ENCODE peak calls at places on chromosomes 3 and 15, in six cellular contexts. Z is OCI-LY7, I is mammary epithelial cell, A is fibroblast of lung, W is MM.1S, C is osteoblast. R is an unnamed sample. For H3K9me3, the result is how much of the 10 kb centered on the place peaks cover.

GRCh38 chr3:127486337-127486944 is 104.1 kb downstream of the TPRA1 start:
- DNase-seq in Z (no peak), I (no peak), A (no peak), W (no peak), C (no peak), R (no peak)

GRCh38 chr15:49238342-49238741 is 68.3 kb downstream of the GALK2 start:
- DNase-seq in Z (no peak), I (no peak), A (peak), W (no peak), C (no peak), R (no peak)

GRCh38 chr3:35404571-35404970 is 234.8 kb upstream of the ARPP21 start:
- DNase-seq in Z (no peak), I (no peak), A (no peak), W (no peak), C (no peak), R (no peak)

GRCh38 chr3:134449277-134449676 is 36.5 kb downstream of the ANAPC13 start:
- DNase-seq in Z (peak), I (peak), A (peak), W (no peak), C (peak), R (no peak)

GRCh38 chr15:74631935-74632560 is 16.4 kb downstream of the CLK3 start:
- DNase-seq in Z (peak), I (peak), A (peak), W (peak), C (peak), R (no peak)

GRCh38 chr15:85831415-85832113 is 36.8 kb upstream of the KLHL25 start:
- DNase-seq in Z (peak), I (peak), A (peak), W (no peak), C (peak), R (peak)

GRCh38 chr3:15728766-15729165 is 69.0 kb downstream of the ANKRD28 start:
- DNase-seq in Z (no peak), I (no peak), A (no peak), W (no peak), C (no peak), R (no peak)

GRCh38 chr15:47437492-47437891 is 279.8 kb upstream of the SEMA6D start:
- DNase-seq in Z (no peak), I (peak), A (no peak), W (no peak), C (no peak), R (no peak)

GRCh38 chr15:58704155-58704825 is 45.2 kb downstream of the ADAM10 start:
- DNase-seq in Z (no peak), I (no peak), A (peak), W (no peak), C (no peak), R (no peak)

GRCh38 chr3:149965278-149965677 is 5.4 kb downstream of the PFN2 start:
- DNase-seq in Z (peak), I (no peak), A (peak), W (no peak), C (no peak), R (no peak)

GRCh38 chr3:128448491-128448890 is 18.2 kb downstream of the DNAJB8 start:
- DNase-seq in Z (peak), I (no peak), A (no peak), W (no peak), C (no peak), R (no peak)

GRCh38 chr3:106746286-106746685 is 631.0 kb upstream of the CCDC54 start:
- DNase-seq in Z (no peak), I (no peak), A (no peak), W (no peak), C (no peak), R (no peak)

GRCh38 chr3:160133757-160134156 is 91.5 kb upstream of the C3orf80 start:
- DNase-seq in Z (no peak), I (peak), A (no peak), W (no peak), C (peak), R (peak)

GRCh38 chr3:193520738-193521137 is 34.0 kb downstream of the ATP13A4 start:
- DNase-seq in Z (no peak), I (no peak), A (no peak), W (no peak), C (peak), R (no peak)

GRCh38 chr3:101629219-101629618 is 47.7 kb downstream of the ZBTB11 start:
- DNase-seq in Z (no peak), I (no peak), A (no peak), W (no peak), C (no peak), R (no peak)

GRCh38 chr3:101634591-101635196 is 42.2 kb downstream of the ZBTB11 start:
- DNase-seq in Z (no peak), I (no peak), A (no peak), W (no peak), C (no peak), R (no peak)

GRCh38 chr3:101633186-101633585 is 43.7 kb downstream of the ZBTB11 start:
- DNase-seq in Z (no peak), I (no peak), A (no peak), W (no peak), C (no peak), R (no peak)

GRCh38 chr3:101632586-101632985 is 44.3 kb downstream of the ZBTB11 start:
- DNase-seq in Z (no peak), I (no peak), A (no peak), W (no peak), C (no peak), R (no peak)

DNA sequence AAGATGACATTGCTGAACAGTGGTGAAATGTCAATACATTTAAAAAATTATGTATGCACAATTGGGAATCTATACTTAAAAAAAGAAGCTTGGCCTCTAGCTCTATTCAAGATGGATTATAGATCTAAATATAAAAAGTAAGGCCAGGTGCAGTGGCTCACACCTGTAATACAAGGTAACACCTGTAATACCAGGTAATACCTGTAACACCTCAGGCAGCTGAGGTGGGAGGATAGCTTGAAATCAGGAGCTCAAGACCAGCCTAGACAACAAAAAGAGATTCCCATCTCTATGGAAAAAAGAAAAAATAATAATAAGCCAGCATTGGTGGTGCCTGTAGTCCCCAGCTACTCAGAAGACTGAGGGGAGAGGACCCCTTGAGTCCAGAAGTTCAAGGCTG is 45.5 kb downstream of the ZBTB11 start:
- DNase-seq in Z (no peak), I (no peak), A (no peak), W (no peak), C (no peak), R (no peak)
- H3K9me3 ChIP-seq in Z (under half), I (under half), A (under half), W (under half), C (under half), R (under half)

GRCh38 chr15:78907577-78907976 is 34.9 kb downstream of the MORF4L1 start:
- DNase-seq in Z (peak), I (no peak), A (no peak), W (no peak), C (no peak), R (no peak)
- TF ChIP-seq CTCF in Z (peak), I (peak), A (peak), W (no peak), C (no peak), R (peak)

GRCh38 chr3:184899953-184900595 is 88.1 kb downstream of the VPS8 start:
- DNase-seq in Z (no peak), I (no peak), A (no peak), W (no peak), C (no peak), R (no peak)
- H3K4me2 ChIP-seq in Z (no peak), I (no peak), A (no peak), W (no peak), C (no peak), R (no peak)

GRCh38 chr15:20351448-20351961 is 190.1 kb downstream of the GOLGA6L6 start:
- DNase-seq in Z (no peak), I (no peak), A (no peak), W (peak), C (peak), R (no peak)

GRCh38 chr15:20348900-20349773 is 192.5 kb downstream of the GOLGA6L6 start:
- DNase-seq in Z (no peak), I (no peak), A (no peak), W (peak), C (peak), R (no peak)

GRCh38 chr15:20348291-20348899 is 193.2 kb downstream of the GOLGA6L6 start:
- DNase-seq in Z (no peak), I (no peak), A (no peak), W (peak), C (peak), R (no peak)

GRCh38 chr15:20352241-20353200 is 189.1 kb downstream of the GOLGA6L6 start:
- DNase-seq in Z (no peak), I (no peak), A (no peak), W (peak), C (peak), R (no peak)

DNA sequence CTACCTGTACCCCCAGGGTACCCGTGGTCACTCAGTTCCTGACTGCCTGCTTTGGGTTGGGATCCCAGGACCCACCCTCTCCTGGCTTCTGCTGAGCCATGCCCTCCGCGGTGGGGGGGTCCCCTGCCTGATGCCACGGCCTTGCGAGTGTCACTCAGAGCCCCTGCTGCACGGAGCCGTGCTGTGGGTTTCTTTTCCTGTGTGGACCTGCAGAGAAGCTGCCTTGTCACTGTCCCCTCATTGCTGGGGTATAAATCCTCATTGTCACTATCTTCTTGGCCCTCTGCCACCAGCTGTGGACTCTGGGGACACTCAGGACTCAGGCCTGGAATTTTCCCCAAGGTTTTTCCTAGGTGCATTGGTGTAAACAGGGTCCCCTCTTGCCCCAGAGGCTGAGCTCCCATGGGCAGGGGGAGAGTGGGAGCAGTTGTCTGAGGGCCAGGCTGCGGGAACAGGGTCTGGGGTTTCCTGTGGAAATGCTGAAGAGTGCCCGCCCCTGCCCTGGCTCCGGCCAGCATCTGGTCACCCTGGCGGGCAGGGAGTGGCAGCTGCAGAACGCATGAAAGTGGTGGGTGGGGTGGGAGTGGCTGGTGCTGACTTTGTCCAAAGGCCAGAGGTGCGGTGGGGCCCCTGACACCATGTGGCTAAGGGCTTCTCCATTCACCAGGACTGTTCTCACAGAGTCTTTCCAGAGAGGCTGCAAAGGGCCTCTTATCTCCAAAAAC is 191.7 kb downstream of the GOLGA6L6 start:
- DNase-seq in Z (no peak), I (no peak), A (no peak), W (peak), C (peak), R (no peak)
- H3K9me3 ChIP-seq in Z (under half), I (under half), A (under half), W (under half), C (under half), R (under half)

GRCh38 chr3:32391643-32392529 is at the start of gene CMTM7:
- DNase-seq in Z (peak), I (peak), A (peak), W (peak), C (peak), R (peak)
- TF ChIP-seq CTCF in Z (no peak), I (peak), A (no peak), W (no peak), C (no peak), R (no peak)

GRCh38 chr3:177426151-177426904 is 229.0 kb upstream of the TBL1XR1 start:
- DNase-seq in Z (no peak), I (no peak), A (no peak), W (no peak), C (no peak), R (no peak)
- H3K4me2 ChIP-seq in Z (no peak), I (no peak), A (no peak), W (peak), C (peak), R (no peak)

R was measured in PC-9.